ENCODE peak calls at places on chromosome 10, in six cellular contexts. G, W, Z, F, K and X are unnamed samples.
A peak's percentile ranks its signal among the peaks of the same experiment; 100 is the strongest.

GRCh38 chr10:12535656-12536055 is 186.3 kb downstream of the CAMK1D start:
- DNase-seq in K (no peak), G (no peak), Z (no peak), W (no peak), F (no peak), X (no peak)

GRCh38 chr10:58189269-58189668 is 78.4 kb downstream of the IPMK start:
- DNase-seq in Z (no peak), K (no peak), G (no peak), W (no peak), F (no peak), X (no peak)

GRCh38 chr10:49140306-49141175 is 6.7 kb upstream of the FAM170B start:
- DNase-seq in F (no peak), W (no peak), Z (no peak), K (no peak), G (no peak), X (no peak)

GRCh38 chr10:16941865-16942264 is 124.6 kb upstream of the RSU1 start:
- DNase-seq in W (no peak), K (no peak), G (no peak), Z (no peak), F (no peak), X (no peak)

GRCh38 chr10:43216931-43217562 is 49.8 kb downstream of the RASGEF1A start:
- DNase-seq in G (no peak), K (no peak), W (no peak), Z (no peak), F (no peak), X (no peak)

GRCh38 chr10:75195035-75195763 is 15.4 kb upstream of the VDAC2 start:
- DNase-seq in K (no peak), G (no peak), Z (no peak), W (no peak), F (no peak), X (no peak)

GRCh38 chr10:52170776-52171175 is 143.3 kb upstream of the DKK1 start:
- DNase-seq in F (no peak), K (no peak), W (no peak), G (no peak), Z (no peak), X (no peak)

GRCh38 chr10:102752934-102753664 is 9.4 kb downstream of the WBP1L start:
- DNase-seq in K (no peak), W (peak; percentile 27), Z (no peak), G (peak; percentile 56), F (peak; percentile 63), X (no peak)

GRCh38 chr10:131101011-131101410 is 210.5 kb downstream of the TCERG1L start:
- DNase-seq in Z (no peak), G (no peak), W (no peak), F (no peak), K (no peak), X (no peak)

GRCh38 chr10:100825946-100826660 is 80.7 kb downstream of the PAX2 start:
- DNase-seq in F (no peak), G (peak; percentile 33), K (no peak), Z (no peak), W (no peak), X (no peak)

GRCh38 chr10:86067436-86068050 is 299.1 kb downstream of the GRID1 start:
- DNase-seq in W (no peak), Z (no peak), F (no peak), G (no peak), K (no peak), X (no peak)

GRCh38 chr10:95860486-95861040 is 47.2 kb upstream of the CC2D2B start:
- DNase-seq in W (no peak), K (no peak), G (no peak), F (no peak), Z (no peak), X (no peak)

GRCh38 chr10:118922226-118922625 is 107.3 kb upstream of the NANOS1 start:
- DNase-seq in W (no peak), F (peak; percentile 13), Z (no peak), G (no peak), K (no peak), X (no peak)

GRCh38 chr10:83432296-83433045 is 706.8 kb upstream of the GHITM start:
- DNase-seq in G (no peak), K (no peak), F (no peak), Z (no peak), W (no peak), X (no peak)

GRCh38 chr10:93290661-93291354 is 191.3 kb downstream of the MYOF start:
- DNase-seq in K (no peak), Z (no peak), F (no peak), G (no peak), W (no peak), X (no peak)

GRCh38 chr10:67115972-67116371 is 190.1 kb downstream of the LRRTM3 start:
- DNase-seq in Z (no peak), W (no peak), F (no peak), G (no peak), K (no peak), X (no peak)

GRCh38 chr10:124521429-124521871 is 59.8 kb downstream of the LHPP start:
- DNase-seq in Z (no peak), W (no peak), G (no peak), K (no peak), F (no peak), X (no peak)

GRCh38 chr10:74078037-74078436 is 72.6 kb downstream of the AP3M1 start:
- DNase-seq in W (no peak), Z (no peak), G (peak; percentile 29), F (no peak), K (no peak), X (peak; percentile 6)

GRCh38 chr10:66924674-66925345 is 1.0 kb upstream of the LRRTM3 start:
- DNase-seq in F (no peak), G (no peak), Z (no peak), W (no peak), K (no peak), X (no peak)

GRCh38 chr10:74379474-74379873 is 228.5 kb downstream of the ADK start:
- DNase-seq in Z (no peak), F (no peak), K (no peak), G (no peak), W (no peak), X (no peak)

GRCh38 chr10:118871244-118871865 is 116.6 kb upstream of the CACUL1 start:
- DNase-seq in G (no peak), W (no peak), K (no peak), F (no peak), Z (no peak), X (no peak)

GRCh38 chr10:46035923-46036849 is 5.8 kb upstream of the NCOA4 start:
- DNase-seq in G (no peak), Z (no peak), F (no peak), K (no peak), W (no peak), X (no peak)

GRCh38 chr10:70331486-70332268 is 47.9 kb upstream of the NPFFR1 start:
- DNase-seq in K (no peak), G (peak; percentile 93), W (peak; percentile 77), F (peak; percentile 66), Z (no peak), X (no peak)

GRCh38 chr10:119595134-119595714 is 1.5 kb downstream of the TIAL1 start:
- DNase-seq in K (no peak), W (no peak), F (no peak), G (no peak), Z (peak; percentile 20), X (no peak)

GRCh38 chr10:5018150-5018549 is 14.5 kb upstream of the AKR1C2 start:
- DNase-seq in W (no peak), Z (no peak), G (no peak), F (no peak), K (no peak), X (no peak)

GRCh38 chr10:5013385-5013784 is 9.7 kb upstream of the AKR1C2 start:
- DNase-seq in F (no peak), K (no peak), Z (no peak), W (no peak), G (no peak), X (no peak)

GRCh38 chr10:5014936-5015335 is 11.3 kb upstream of the AKR1C2 start:
- DNase-seq in F (no peak), Z (no peak), W (no peak), G (peak; percentile 1), K (no peak), X (no peak)

DNA sequence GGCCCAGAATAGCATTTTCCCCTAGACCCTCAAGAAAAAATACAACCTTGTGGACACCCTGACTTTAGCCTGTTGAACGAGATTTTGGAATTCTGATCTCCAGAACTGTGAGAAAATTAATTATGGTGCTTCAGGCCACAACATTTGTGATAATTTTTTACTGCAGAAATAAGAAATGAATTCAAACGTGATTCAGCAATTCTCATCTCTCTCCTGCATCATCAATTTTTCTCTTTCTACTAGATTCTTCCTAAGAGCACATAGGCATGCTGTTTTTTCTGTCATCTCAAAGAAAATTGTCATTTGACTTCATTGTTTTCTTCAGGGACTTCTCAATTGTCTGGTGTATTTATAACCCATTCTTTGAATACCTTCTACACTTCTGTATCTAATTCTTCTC is 8.9 kb upstream of the AKR1C2 start:
- DNase-seq in W (no peak), K (no peak), Z (no peak), F (no peak), G (no peak), X (no peak)
- H3K4me1 ChIP-seq in W (no peaks in the 10 kb centered on the region), K (peaks cover 2% of the 10 kb centered on the region), Z (no peaks in the 10 kb centered on the region), F (no peaks in the 10 kb centered on the region), G (no peaks in the 10 kb centered on the region), X (no peaks in the 10 kb centered on the region)

GRCh38 chr10:129658673-129659072 is 191.6 kb downstream of the MGMT start:
- DNase-seq in F (no peak), K (no peak), G (peak; percentile 30), Z (no peak), W (no peak), X (no peak)
- H3K36me3 ChIP-seq in F (no peaks in the 10 kb centered on the region), K (no peaks in the 10 kb centered on the region), G (no peaks in the 10 kb centered on the region), Z (no peaks in the 10 kb centered on the region), W (no peaks in the 10 kb centered on the region), X (no peaks in the 10 kb centered on the region)

GRCh38 chr10:60008816-60009215 is 102.5 kb upstream of the CCDC6 start:
- DNase-seq in G (no peak), W (no peak), K (no peak), Z (no peak), F (no peak), X (no peak)

GRCh38 chr10:60000747-60001146 is 94.4 kb upstream of the CCDC6 start:
- DNase-seq in Z (no peak), F (no peak), K (no peak), G (no peak), W (no peak), X (no peak)

GRCh38 chr10:60006046-60006445 is 99.7 kb upstream of the CCDC6 start:
- DNase-seq in Z (no peak), G (no peak), W (no peak), K (no peak), F (no peak), X (no peak)

GRCh38 chr10:60009316-60009715 is 103.0 kb upstream of the CCDC6 start:
- DNase-seq in W (no peak), G (no peak), F (no peak), Z (no peak), K (no peak), X (no peak)

GRCh38 chr10:60003709-60004191 is 97.4 kb upstream of the CCDC6 start:
- DNase-seq in K (no peak), Z (no peak), G (no peak), F (no peak), W (no peak), X (no peak)
- H3K27ac ChIP-seq in K (no peak overlapping the region), Z (no peak overlapping the region), G (no peak overlapping the region), F (no peak overlapping the region), W (no peak overlapping the region), X (no peak overlapping the region)

DNA sequence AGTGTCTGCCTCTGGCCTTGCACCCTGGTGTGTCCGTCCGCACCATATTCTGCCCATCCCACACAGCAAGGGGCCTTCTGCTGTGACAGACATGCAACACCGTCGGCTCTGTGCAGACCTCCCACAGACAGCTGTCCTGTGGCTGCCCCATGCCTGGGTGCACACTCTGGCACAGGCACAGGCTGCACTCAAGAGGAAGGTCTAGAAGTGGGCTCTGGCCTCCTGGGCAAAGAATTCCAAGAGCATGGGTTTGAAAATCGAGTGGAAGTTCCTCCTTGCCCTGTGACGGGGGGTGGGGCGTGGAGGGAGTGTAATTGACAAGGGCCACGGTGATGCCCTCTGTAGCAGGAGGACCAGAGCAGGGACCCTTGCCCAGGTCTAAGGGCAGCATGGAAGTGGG is 4.3 kb upstream of the LOXL4 start:
- DNase-seq in Z (no peak), G (no peak), K (no peak), W (no peak), F (no peak), X (no peak)
- H3K4me1 ChIP-seq in Z (peaks cover 4% of the 10 kb centered on the region), G (no peaks in the 10 kb centered on the region), K (peaks cover 21% of the 10 kb centered on the region), W (peaks cover 19% of the 10 kb centered on the region), F (no peaks in the 10 kb centered on the region), X (peaks cover 3% of the 10 kb centered on the region)